ENCODE peak calls at places on chromosomes 4 and X, in six cellular contexts. X, Z, H, S, I and D are unnamed samples.

GRCh38 chr4:15253346-15253745 is 174.5 kb upstream of the C1QTNF7 start:
- DNase-seq in I (no peak), S (no peak), H (no peak), Z (no peak), X (no peak), D (no peak)

GRCh38 chr4:24471623-24472510 is 112.5 kb downstream of the DHX15 start:
- DNase-seq in S (no peak), I (peak), X (no peak), H (no peak), Z (peak), D (peak)

GRCh38 chr4:123361195-123361861 is 35.3 kb upstream of the SPRY1 start:
- DNase-seq in I (no peak), X (peak), S (no peak), Z (no peak), H (no peak), D (no peak)

GRCh38 chrX:10648608-10649007 is 28.2 kb upstream of the MID1 start:
- DNase-seq in Z (no peak), H (no peak), I (no peak), X (no peak), S (no peak), D (no peak)

GRCh38 chrX:49246541-49246940 is 11.3 kb downstream of the CCDC22 start:
- DNase-seq in Z (no peak), H (no peak), X (no peak), S (no peak), I (no peak), D (no peak)

GRCh38 chr4:48653217-48654014 is 126.7 kb downstream of the FRYL start:
- DNase-seq in S (peak), H (peak), X (peak), I (peak), Z (peak), D (no peak)

GRCh38 chr4:169033660-169034059 is 23.6 kb upstream of the CBR4 start:
- DNase-seq in X (no peak), H (no peak), Z (no peak), S (no peak), I (no peak), D (no peak)

GRCh38 chrX:16664059-16664458 is 14.1 kb downstream of the S100G start:
- DNase-seq in H (no peak), I (no peak), S (no peak), Z (no peak), X (no peak), D (no peak)

GRCh38 chrX:105460366-105460765 is 239.9 kb upstream of the TEX13A start:
- DNase-seq in X (no peak), Z (no peak), H (no peak), S (no peak), I (no peak), D (no peak)

GRCh38 chrX:49230500-49231232 is 2.5 kb downstream of the CACNA1F start:
- DNase-seq in I (peak), X (peak), Z (no peak), H (peak), S (no peak), D (peak)

GRCh38 chrX:135530097-135530496 is 9.6 kb downstream of the INTS6L start:
- DNase-seq in I (no peak), H (no peak), S (no peak), X (no peak), Z (no peak), D (no peak)

GRCh38 chr4:54276633-54277426 is 47.7 kb downstream of the PDGFRA start:
- DNase-seq in H (no peak), I (peak), Z (no peak), S (no peak), X (no peak), D (no peak)

GRCh38 chrX:30577362-30577961 is at the start of gene TASL:
- DNase-seq in Z (no peak), I (no peak), H (no peak), S (no peak), X (peak), D (no peak)

GRCh38 chrX:71653344-71653743 is 14.0 kb upstream of the LOC101059915 start:
- DNase-seq in X (no peak), H (no peak), I (no peak), S (no peak), Z (no peak), D (no peak)

GRCh38 chr4:102501176-102501634 is at the start of gene NFKB1:
- DNase-seq in H (peak), I (no peak), X (peak), Z (peak), S (peak), D (no peak)

GRCh38 chr4:123580981-123581664 is 184.5 kb downstream of the SPRY1 start:
- DNase-seq in Z (no peak), S (no peak), H (no peak), I (no peak), X (no peak), D (no peak)

GRCh38 chrX:37825225-37825842 is 22.0 kb downstream of the DYNLT3 start:
- DNase-seq in H (peak), X (peak), Z (no peak), I (peak), S (peak), D (peak)

GRCh38 chrX:17374619-17375360 is at the start of gene NHS:
- DNase-seq in S (peak), H (peak), Z (peak), I (peak), X (peak), D (peak)

GRCh38 chr4:83170952-83171399 is 56.4 kb upstream of the PLAC8 start:
- DNase-seq in H (no peak), I (no peak), X (no peak), S (no peak), Z (no peak), D (no peak)

GRCh38 chr4:16995451-16995850 is 97.0 kb upstream of the LDB2 start:
- DNase-seq in I (no peak), H (no peak), Z (no peak), X (no peak), S (no peak), D (no peak)

GRCh38 chr4:105550641-105551040 is 1.8 kb upstream of the ARHGEF38 start:
- DNase-seq in S (no peak), H (no peak), I (no peak), X (no peak), Z (no peak), D (no peak)

GRCh38 chr4:103032575-103032974 is 13.1 kb upstream of the SLC9B1 start:
- DNase-seq in X (no peak), S (no peak), H (peak), Z (no peak), I (no peak), D (peak)

GRCh38 chr4:11426716-11427115 is 2.0 kb downstream of the HS3ST1 start:
- DNase-seq in S (no peak), X (no peak), Z (no peak), I (no peak), H (no peak), D (no peak)

GRCh38 chrX:17521871-17522693 is 147.1 kb downstream of the NHS start:
- DNase-seq in S (no peak), Z (no peak), I (peak), X (no peak), H (no peak), D (peak)

GRCh38 chr4:41144812-41145211 is 69.5 kb downstream of the APBB2 start:
- DNase-seq in S (no peak), X (no peak), I (no peak), H (no peak), Z (no peak), D (no peak)

GRCh38 chrX:102934624-102935023 is 2.4 kb upstream of the RAB40AL start:
- DNase-seq in H (peak), X (no peak), Z (no peak), I (peak), S (no peak), D (no peak)